ENCODE peak calls at places on chromosomes 1 and 21, in six cellular contexts. B is upper lobe of left lung, E is IMR-90, K is A549, R is testis, S is body of pancreas. A is an unnamed sample.

GRCh38 chr1:159581422-159581821 is 6.2 kb upstream of the APCS start:
- DNase-seq in B (no peak), E (no peak), K (no peak), R (no peak), S (no peak), A (no peak)

GRCh38 chr1:93905734-93906133 is 3.5 kb downstream of the GCLM start:
- DNase-seq in B (no peak), E (peak), K (no peak), R (no peak), S (no peak), A (no peak)

GRCh38 chr1:99680258-99680657 is 34.3 kb downstream of the PALMD start:
- DNase-seq in B (no peak), E (peak), K (no peak), R (no peak), S (no peak), A (no peak)

GRCh38 chr1:201385299-201385891 is 7.9 kb upstream of the TNNT2 start:
- DNase-seq in B (no peak), E (peak), K (peak), R (peak), S (peak), A (peak)

GRCh38 chr1:234149217-234149616 is 224.0 kb upstream of the COA6 start:
- DNase-seq in B (no peak), E (peak), K (no peak), R (no peak), S (no peak), A (peak)

GRCh38 chr1:216216304-216216703 is 206.9 kb downstream of the USH2A start:
- DNase-seq in B (no peak), E (no peak), K (no peak), R (no peak), S (no peak), A (no peak)

GRCh38 chr1:72438270-72438669 is 155.9 kb upstream of the NEGR1 start:
- DNase-seq in B (no peak), E (peak), K (no peak), R (no peak), S (no peak), A (no peak)

GRCh38 chr1:182301026-182301436 is 90.6 kb downstream of the GLUL start:
- DNase-seq in B (no peak), E (no peak), K (no peak), R (no peak), S (no peak), A (no peak)

GRCh38 chr1:85278853-85279314 is 2.5 kb upstream of the BCL10 start:
- DNase-seq in B (no peak), E (peak), K (peak), R (peak), S (peak), A (peak)

GRCh38 chr1:93602101-93602500 is 79.5 kb downstream of the BCAR3 start:
- DNase-seq in B (no peak), E (no peak), K (no peak), R (no peak), S (no peak), A (no peak)

GRCh38 chr1:156876281-156876680 is 15.6 kb downstream of the NTRK1 start:
- DNase-seq in B (peak), E (no peak), K (no peak), R (no peak), S (no peak), A (no peak)

GRCh38 chr1:212981025-212981495 is 30.7 kb downstream of the VASH2 start:
- DNase-seq in B (peak), E (no peak), K (no peak), R (no peak), S (peak), A (no peak)

GRCh38 chr1:18540136-18540765 is 59.5 kb downstream of the KLHDC7A start:
- DNase-seq in B (peak), E (no peak), K (no peak), R (no peak), S (no peak), A (no peak)

GRCh38 chr1:78003070-78003751 is 1.5 kb upstream of the DNAJB4 start:
- DNase-seq in B (no peak), E (no peak), K (no peak), R (no peak), S (no peak), A (no peak)

GRCh38 chr21:26124421-26124833 is 46.1 kb downstream of the APP start:
- DNase-seq in B (no peak), E (peak), K (no peak), R (no peak), S (no peak), A (no peak)

GRCh38 chr1:23897083-23897482 is 16.1 kb downstream of the CNR2 start:
- DNase-seq in B (no peak), E (no peak), K (no peak), R (no peak), S (no peak), A (no peak)

GRCh38 chr1:79188371-79188770 is 181.8 kb upstream of the ADGRL4 start:
- DNase-seq in B (no peak), E (peak), K (no peak), R (no peak), S (no peak), A (no peak)

GRCh38 chr1:219304227-219305226 is 130.8 kb downstream of the LYPLAL1 start:
- DNase-seq in B (no peak), E (peak), K (peak), R (no peak), S (peak), A (peak)

GRCh38 chr1:7534061-7534825 is 236.9 kb upstream of the VAMP3 start:
- DNase-seq in B (no peak), E (no peak), K (no peak), R (no peak), S (no peak), A (no peak)

GRCh38 chr21:17343055-17343454 is 169.8 kb upstream of the CXADR start:
- DNase-seq in B (no peak), E (peak), K (no peak), R (no peak), S (no peak), A (no peak)

GRCh38 chr1:182615468-182616129 is 11.4 kb upstream of the RGS16 start:
- DNase-seq in B (no peak), E (no peak), K (no peak), R (peak), S (no peak), A (no peak)

GRCh38 chr1:1005774-1006304 is 5.9 kb upstream of the HES4 start:
- DNase-seq in B (peak), E (no peak), K (no peak), R (no peak), S (no peak), A (no peak)

GRCh38 chr1:14745815-14746214 is 147.3 kb downstream of the KAZN start:
- DNase-seq in B (no peak), E (no peak), K (no peak), R (no peak), S (no peak), A (no peak)

GRCh38 chr21:29332461-29333354 is 34.0 kb downstream of the BACH1 start:
- DNase-seq in B (no peak), E (peak), K (no peak), R (no peak), S (no peak), A (peak)

GRCh38 chr1:35851175-35851869 is 31.7 kb upstream of the AGO1 start:
- DNase-seq in B (no peak), E (peak), K (no peak), R (peak), S (no peak), A (no peak)

GRCh38 chr1:199612976-199613774 is 414.3 kb upstream of the NR5A2 start:
- DNase-seq in B (no peak), E (peak), K (no peak), R (no peak), S (no peak), A (peak)

GRCh38 chr1:33897092-33897725 is 33.3 kb downstream of the HMGB4 start:
- DNase-seq in B (no peak), E (no peak), K (no peak), R (no peak), S (no peak), A (no peak)

GRCh38 chr1:207863893-207864535 is 46.9 kb downstream of the CD34 start:
- DNase-seq in B (no peak), E (no peak), K (no peak), R (no peak), S (no peak), A (no peak)

GRCh38 chr1:56477164-56478111 is 101.9 kb downstream of the PLPP3 start:
- DNase-seq in B (peak), E (peak), K (no peak), R (peak), S (peak), A (peak)

GRCh38 chr1:235938714-235939487 is 72.2 kb upstream of the LYST start:
- DNase-seq in B (no peak), E (no peak), K (no peak), R (no peak), S (no peak), A (no peak)

GRCh38 chr1:224632381-224632871 is 16.3 kb downstream of the CNIH3 start:
- DNase-seq in B (no peak), E (peak), K (no peak), R (no peak), S (peak), A (no peak)

GRCh38 chr1:244112646-244113045 is 61.6 kb downstream of the ZBTB18 start:
- DNase-seq in B (no peak), E (peak), K (no peak), R (no peak), S (no peak), A (no peak)

GRCh38 chr1:232610187-232610901 is 19.6 kb downstream of the SIPA1L2 start:
- DNase-seq in B (no peak), E (no peak), K (no peak), R (no peak), S (no peak), A (no peak)

GRCh38 chr1:235021815-235022214 is 106.8 kb downstream of the TOMM20 start:
- DNase-seq in B (no peak), E (no peak), K (no peak), R (no peak), S (no peak), A (no peak)

GRCh38 chr1:112263464-112263863 is 132.6 kb upstream of the CTTNBP2NL start:
- DNase-seq in B (no peak), E (peak), K (no peak), R (no peak), S (no peak), A (peak)

GRCh38 chr1:199399996-199400714 is 627.4 kb upstream of the NR5A2 start:
- DNase-seq in B (no peak), E (no peak), K (no peak), R (no peak), S (no peak), A (no peak)

GRCh38 chr1:89632213-89633102 is 462 bp upstream of the LRRC8C start:
- DNase-seq in B (peak), E (peak), K (peak), R (peak), S (peak), A (peak)
- TF ChIP-seq POLR2A in B (no peak), E (peak), K (no peak), R (no peak), S (peak), A (no peak)

GRCh38 chr21:44334637-44335030 is 4.6 kb downstream of the CFAP410 start:
- DNase-seq in B (peak), E (no peak), K (no peak), R (no peak), S (no peak), A (no peak)

GRCh38 chr21:44337428-44337827 is 1.8 kb downstream of the CFAP410 start:
- DNase-seq in B (no peak), E (no peak), K (no peak), R (no peak), S (no peak), A (no peak)

GRCh38 chr21:44335266-44336059 is 3.7 kb downstream of the CFAP410 start:
- DNase-seq in B (peak), E (no peak), K (no peak), R (no peak), S (no peak), A (no peak)

GRCh38 chr21:44337941-44338895 is 972 bp downstream of the CFAP410 start:
- DNase-seq in B (peak), E (peak), K (peak), R (peak), S (peak), A (peak)

GRCh38 chr21:44338971-44339910 is at the start of gene CFAP410:
- DNase-seq in B (peak), E (peak), K (peak), R (peak), S (peak), A (peak)
- TF ChIP-seq POLR2A in B (peak), E (peak), K (peak), R (peak), S (peak), A (peak)

DNA sequence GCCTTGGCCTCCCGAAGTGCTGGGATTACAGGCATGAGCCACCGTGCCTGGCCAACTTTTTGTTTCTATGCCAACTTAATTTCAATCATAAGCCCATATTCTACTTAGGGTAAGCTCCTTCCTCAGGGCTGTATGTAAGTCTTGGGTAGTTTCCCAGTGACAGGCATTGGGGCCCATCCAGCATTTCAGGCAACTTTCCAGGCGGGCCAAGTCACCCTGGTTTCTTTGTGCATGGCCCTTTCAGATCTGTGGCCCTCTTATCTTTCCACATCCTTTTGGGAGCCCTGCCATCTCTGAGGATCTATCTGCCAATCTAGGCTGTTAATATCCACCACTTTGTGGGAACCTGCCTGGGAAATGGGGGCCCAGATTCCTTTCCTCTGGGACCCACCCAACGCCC is 58.7 kb downstream of the TNN start:
- DNase-seq in B (no peak), E (no peak), K (no peak), R (no peak), S (no peak), A (no peak)
- TF ChIP-seq POLR2A in B (no peak), E (no peak), K (no peak), R (no peak), S (no peak), A (no peak)

DNA sequence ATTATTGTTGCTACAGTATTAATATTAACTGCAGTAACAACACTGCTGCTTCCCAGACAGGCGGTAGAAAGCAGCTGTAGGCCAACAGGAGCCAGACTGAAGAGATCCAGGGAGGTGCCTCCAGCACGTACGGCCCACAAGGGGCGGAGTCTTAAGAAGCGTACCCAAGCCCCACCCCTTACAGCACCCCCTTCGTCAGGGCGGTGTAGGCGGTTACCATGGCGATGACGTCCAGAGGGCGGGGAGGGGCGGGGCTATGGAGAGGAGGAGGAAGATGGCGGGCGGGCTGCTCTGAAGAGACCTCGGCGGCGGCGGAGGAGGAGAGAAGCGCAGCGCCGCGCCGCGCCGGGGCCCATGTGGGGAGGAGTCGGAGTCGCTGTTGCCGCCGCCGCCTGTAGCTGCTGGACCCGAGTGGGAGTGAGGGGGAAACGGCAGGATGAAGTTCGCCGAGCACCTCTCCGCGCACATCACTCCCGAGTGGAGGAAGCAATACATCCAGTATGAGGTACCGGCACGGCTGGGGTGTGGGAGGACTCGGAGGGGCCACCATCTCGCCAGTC is at the start of gene XPR1:
- DNase-seq in B (peak), E (peak), K (peak), R (peak), S (peak), A (peak)
- TF ChIP-seq POLR2A in B (peak), E (peak), K (peak), R (peak), S (peak), A (peak)

GRCh38 chr1:231420959-231421615 is 1.0 kb downstream of the EGLN1 start:
- DNase-seq in B (peak), E (peak), K (no peak), R (peak), S (peak), A (no peak)

GRCh38 chr1:231423648-231424047 is 1.6 kb upstream of the EGLN1 start:
- DNase-seq in B (no peak), E (no peak), K (no peak), R (no peak), S (no peak), A (no peak)

GRCh38 chr1:231421616-231421970 is 494 bp downstream of the EGLN1 start:
- DNase-seq in B (peak), E (peak), K (no peak), R (peak), S (peak), A (no peak)

GRCh38 chr1:231422798-231423309 is 767 bp upstream of the EGLN1 start:
- DNase-seq in B (no peak), E (no peak), K (no peak), R (no peak), S (no peak), A (no peak)

DNA sequence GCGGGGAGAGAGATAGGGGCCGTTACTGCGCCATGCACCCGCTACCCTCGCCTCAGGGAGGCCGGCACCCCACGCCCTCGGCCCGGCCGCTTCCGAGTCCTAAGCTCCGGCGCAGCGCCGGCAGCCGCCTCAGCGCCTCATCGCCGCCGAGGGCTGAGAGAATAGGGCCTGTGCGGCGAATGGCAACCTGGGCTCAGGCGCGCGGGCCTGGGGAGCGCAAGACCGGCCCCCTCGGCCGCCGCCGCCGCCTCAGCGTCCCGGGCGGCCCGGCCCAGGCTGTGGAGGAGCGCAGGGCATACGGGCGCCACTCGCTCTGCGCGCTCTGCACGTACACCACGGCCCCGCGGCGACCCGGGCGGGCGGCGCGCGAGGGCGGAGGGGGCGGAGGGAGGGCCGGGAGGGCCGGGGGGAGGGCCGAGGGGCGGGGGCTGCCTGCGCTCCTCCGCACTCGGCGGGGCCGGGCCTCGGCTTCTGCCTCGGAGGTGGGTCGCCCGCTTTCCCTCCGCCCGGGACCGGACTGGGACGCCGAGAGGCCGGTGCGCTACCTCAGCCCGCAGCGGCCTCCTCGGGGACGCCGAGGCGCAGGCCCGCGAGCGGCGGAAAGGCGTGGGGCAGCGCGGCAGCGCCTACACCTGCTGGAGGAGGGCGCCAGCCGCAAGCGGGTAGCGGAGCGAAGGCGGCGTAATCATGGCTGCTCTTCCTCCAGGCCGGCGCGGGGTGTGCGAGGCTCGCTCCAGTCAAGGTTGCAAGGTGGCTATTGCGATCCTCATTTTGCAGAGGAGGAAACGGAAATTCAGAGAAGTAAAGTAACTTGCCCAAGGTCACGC is at the start of gene EGLN1:
- DNase-seq in B (peak), E (peak), K (peak), R (peak), S (peak), A (peak)
- TF ChIP-seq POLR2A in B (peak), E (peak), K (peak), R (no peak), S (peak), A (peak)

DNA sequence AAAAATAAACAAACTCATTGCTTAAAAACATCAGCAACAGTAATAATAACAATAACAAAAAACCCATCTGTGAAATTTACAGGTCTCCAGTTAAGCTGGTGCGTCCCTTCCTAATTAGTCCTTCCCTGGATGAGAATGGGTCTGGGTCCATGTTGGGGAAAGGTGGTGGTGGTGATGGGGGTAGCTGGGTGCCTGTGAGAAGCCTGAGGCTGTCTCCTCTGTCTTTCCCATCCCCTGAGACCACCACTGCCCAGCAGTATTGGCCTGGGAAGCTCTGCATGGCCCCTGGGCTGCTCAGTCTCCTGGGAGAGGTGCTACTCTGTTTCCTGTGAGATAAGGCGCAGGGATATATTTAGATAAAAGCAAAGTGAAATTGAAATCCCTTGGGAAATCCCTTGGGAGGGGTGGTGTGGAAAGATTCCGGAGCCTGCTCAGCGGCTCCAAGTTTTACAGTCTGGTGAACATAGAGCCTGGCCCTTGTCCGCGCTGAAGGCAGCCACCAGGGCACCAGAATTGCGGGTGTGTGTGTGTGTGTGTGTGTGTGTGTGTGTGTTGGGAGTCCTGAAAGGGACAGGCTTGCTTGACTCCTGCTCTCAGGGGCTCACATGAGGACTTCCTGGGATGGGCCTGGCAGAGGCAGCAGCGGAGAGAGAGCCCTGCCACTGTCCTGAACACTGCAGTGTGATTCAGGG is 150.2 kb downstream of the FOXD2 start:
- DNase-seq in B (no peak), E (no peak), K (no peak), R (no peak), S (no peak), A (no peak)
- TF ChIP-seq POLR2A in B (no peak), E (no peak), K (no peak), R (no peak), S (no peak), A (no peak)

GRCh38 chr1:222589462-222590302 is at the start of gene TAF1A:
- DNase-seq in B (peak), E (peak), K (peak), R (peak), S (peak), A (peak)
- TF ChIP-seq POLR2A in B (peak), E (no peak), K (peak), R (no peak), S (peak), A (peak)

GRCh38 chr1:67939942-67940341 is 106.7 kb upstream of the GNG12 start:
- DNase-seq in B (no peak), E (no peak), K (no peak), R (no peak), S (no peak), A (no peak)
- TF ChIP-seq POLR2A in B (no peak), E (no peak), K (no peak), R (no peak), S (no peak), A (no peak)